ENCODE peak calls at places on chromosomes 11 and 22, in five cellular contexts. V is kidney, Q is HCT116, J is SK-N-SH, Z is H9. F is an unnamed sample.

GRCh38 chr11:101706541-101706940 is 122.7 kb upstream of the TRPC6 start:
- DNase-seq in V (no peak), Q (no peak), J (no peak), Z (no peak), F (no peak)

GRCh38 chr11:96105197-96105895 is 181.4 kb upstream of the MTMR2 start:
- DNase-seq in V (no peak), Q (no peak), J (no peak), Z (no peak), F (no peak)

GRCh38 chr11:122115520-122116343 is at the start of gene BLID:
- DNase-seq in V (no peak), Q (no peak), J (no peak), Z (peak), F (peak)

GRCh38 chr11:120168960-120169681 is 31.2 kb upstream of the TRIM29 start:
- DNase-seq in V (peak), Q (no peak), J (peak), Z (peak), F (no peak)

GRCh38 chr11:111776398-111777093 is 10.4 kb upstream of the PPP2R1B start:
- DNase-seq in V (no peak), Q (no peak), J (no peak), Z (no peak), F (peak)

GRCh38 chr11:79367844-79368243 is 73.0 kb downstream of the TENM4 start:
- DNase-seq in V (no peak), Q (no peak), J (no peak), Z (no peak), F (no peak)

GRCh38 chr22:30209642-30210041 is 36.9 kb downstream of the LIF start:
- DNase-seq in V (no peak), Q (no peak), J (no peak), Z (no peak), F (no peak)

GRCh38 chr22:24393012-24393559 is 34.3 kb upstream of the ADORA2A start:
- DNase-seq in V (no peak), Q (no peak), J (no peak), Z (no peak), F (no peak)

GRCh38 chr11:60080523-60080922 is 7.9 kb upstream of the MS4A2 start:
- DNase-seq in V (no peak), Q (no peak), J (no peak), Z (no peak), F (no peak)

GRCh38 chr11:17596310-17596669 is 49.2 kb downstream of the OTOG start:
- DNase-seq in V (peak), Q (no peak), J (no peak), Z (peak), F (no peak)

GRCh38 chr11:112958670-112959069 is 2.5 kb upstream of the NCAM1 start:
- DNase-seq in V (no peak), Q (no peak), J (no peak), Z (no peak), F (no peak)

GRCh38 chr11:59706518-59707285 is 6.9 kb downstream of the OR10V1 start:
- DNase-seq in V (no peak), Q (peak), J (no peak), Z (no peak), F (no peak)

GRCh38 chr11:92528051-92528450 is 303.4 kb downstream of the FAT3 start:
- DNase-seq in V (no peak), Q (no peak), J (no peak), Z (no peak), F (no peak)

GRCh38 chr11:65505434-65506315 is 6.8 kb downstream of the MALAT1 start:
- DNase-seq in V (peak), Q (no peak), J (no peak), Z (peak), F (peak)

GRCh38 chr11:122146475-122146874 is 30.5 kb upstream of the BLID start:
- DNase-seq in V (no peak), Q (peak), J (no peak), Z (no peak), F (no peak)

GRCh38 chr11:101127348-101127698 is 2.3 kb downstream of the PGR start:
- DNase-seq in V (peak), Q (no peak), J (no peak), Z (peak), F (no peak)

GRCh38 chr22:19181786-19182471 is 3.4 kb upstream of the SLC25A1 start:
- DNase-seq in V (no peak), Q (no peak), J (no peak), Z (no peak), F (no peak)

GRCh38 chr22:26066534-26066933 is 102.7 kb upstream of the SEZ6L start:
- DNase-seq in V (no peak), Q (no peak), J (no peak), Z (peak), F (no peak)

GRCh38 chr11:119612814-119613213 is 116.2 kb downstream of the NECTIN1 start:
- DNase-seq in V (no peak), Q (no peak), J (no peak), Z (no peak), F (no peak)

GRCh38 chr22:45638834-45639746 is 32.5 kb upstream of the ATXN10 start:
- DNase-seq in V (peak), Q (peak), J (no peak), Z (no peak), F (no peak)

GRCh38 chr22:46587067-46587471 is 33.1 kb upstream of the GRAMD4 start:
- DNase-seq in V (peak), Q (no peak), J (no peak), Z (peak), F (peak)

GRCh38 chr22:47674600-47674999 is 912.1 kb downstream of the TBC1D22A start:
- DNase-seq in V (no peak), Q (no peak), J (no peak), Z (no peak), F (no peak)

GRCh38 chr22:47681766-47682165 is 919.3 kb downstream of the TBC1D22A start:
- DNase-seq in V (no peak), Q (no peak), J (no peak), Z (no peak), F (no peak)

GRCh38 chr22:47678048-47678447 is 915.6 kb downstream of the TBC1D22A start:
- DNase-seq in V (no peak), Q (no peak), J (no peak), Z (no peak), F (no peak)

GRCh38 chr22:47676685-47677084 is 914.2 kb downstream of the TBC1D22A start:
- DNase-seq in V (no peak), Q (no peak), J (no peak), Z (no peak), F (no peak)

GRCh38 chr22:47678667-47679287 is 916.3 kb downstream of the TBC1D22A start:
- DNase-seq in V (no peak), Q (no peak), J (no peak), Z (peak), F (no peak)
- H3K9ac ChIP-seq in V (no peak), Q (no peak), J (no peak), Z (no peak), F (no peak)

GRCh38 chr22:22022255-22022840 is 39.8 kb upstream of the TOP3B start:
- DNase-seq in V (no peak), Q (no peak), J (no peak), Z (no peak), F (no peak)

GRCh38 chr22:22022977-22023534 is 40.5 kb upstream of the TOP3B start:
- DNase-seq in V (no peak), Q (no peak), J (no peak), Z (no peak), F (no peak)

GRCh38 chr22:22020425-22020852 is 37.9 kb upstream of the TOP3B start:
- DNase-seq in V (no peak), Q (no peak), J (no peak), Z (no peak), F (no peak)

GRCh38 chr22:22019659-22020424 is 37.3 kb upstream of the TOP3B start:
- DNase-seq in V (no peak), Q (no peak), J (no peak), Z (no peak), F (no peak)

DNA sequence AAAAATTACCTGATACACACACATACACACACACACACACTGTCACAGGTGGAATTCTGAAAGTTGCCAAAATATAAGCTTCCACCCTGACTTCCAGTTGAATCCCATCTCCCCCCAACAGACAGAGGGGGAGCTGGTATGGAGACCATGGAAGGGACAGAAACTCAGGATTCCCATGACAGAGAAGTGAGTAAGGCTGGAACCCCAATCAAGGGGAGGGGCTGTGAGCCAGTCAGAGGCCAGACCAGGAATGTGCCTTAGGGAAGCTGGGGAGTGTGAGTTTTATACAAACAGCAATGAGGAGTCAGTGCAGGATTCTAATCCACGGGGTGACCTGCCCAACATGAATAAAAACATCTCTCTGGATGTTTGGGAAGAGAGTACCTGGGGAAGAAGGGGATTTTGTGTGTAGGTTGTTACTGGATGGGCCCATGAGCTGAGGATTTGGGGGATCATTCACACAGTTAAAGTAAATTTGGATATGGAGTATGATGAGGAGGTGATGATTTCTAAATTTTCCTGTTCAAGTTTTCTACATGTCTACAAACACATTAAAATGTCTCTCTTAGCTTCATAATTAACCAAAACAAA is 38.7 kb upstream of the TOP3B start:
- DNase-seq in V (no peak), Q (no peak), J (no peak), Z (no peak), F (no peak)
- H3K9ac ChIP-seq in V (no peak), Q (no peak), J (no peak), Z (no peak), F (no peak)

GRCh38 chr11:3049430-3050243 is 7.6 kb downstream of the CARS1 start:
- DNase-seq in V (peak), Q (peak), J (peak), Z (no peak), F (peak)

GRCh38 chr11:3052567-3052966 is 4.7 kb downstream of the CARS1 start:
- DNase-seq in V (peak), Q (no peak), J (no peak), Z (no peak), F (peak)

GRCh38 chr11:3052109-3052479 is 5.1 kb downstream of the CARS1 start:
- DNase-seq in V (peak), Q (no peak), J (peak), Z (no peak), F (peak)

GRCh38 chr11:3050386-3051325 is 6.6 kb downstream of the CARS1 start:
- DNase-seq in V (peak), Q (no peak), J (no peak), Z (no peak), F (peak)

DNA sequence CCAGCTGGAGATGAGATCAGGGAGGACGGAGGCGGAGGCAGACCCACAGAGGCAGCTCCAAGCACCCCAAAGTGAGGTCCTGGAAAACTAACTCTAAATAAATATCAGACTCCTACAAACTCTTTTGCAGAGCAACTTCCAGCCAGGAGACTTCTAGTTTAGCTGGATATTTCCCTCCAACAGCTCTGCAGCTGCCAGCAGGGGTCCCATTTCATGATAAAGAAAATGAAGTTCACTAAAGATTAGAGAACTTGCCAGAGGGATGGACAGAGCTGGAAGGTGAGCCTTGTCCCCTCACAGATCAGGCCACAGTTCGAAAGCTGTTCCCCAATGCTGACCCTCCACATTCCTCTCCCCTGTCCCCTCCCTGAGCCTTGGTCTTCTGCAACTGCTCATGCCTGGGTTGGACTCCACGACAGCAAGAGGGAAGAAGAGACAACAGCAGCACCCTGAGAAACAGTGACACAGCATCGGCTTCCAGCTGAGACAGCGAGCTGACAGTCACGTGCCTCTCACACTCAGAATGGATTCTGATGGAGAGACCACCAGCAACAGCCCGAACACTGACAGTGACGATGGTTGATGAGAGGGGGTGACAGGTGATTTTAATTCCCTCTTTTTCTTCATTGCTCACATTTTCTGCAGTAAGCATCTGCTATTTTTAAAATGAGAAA is 5.7 kb downstream of the CARS1 start:
- DNase-seq in V (peak), Q (no peak), J (no peak), Z (no peak), F (peak)
- H3K9ac ChIP-seq in V (no peak), Q (no peak), J (no peak), Z (no peak), F (peak)

DNA sequence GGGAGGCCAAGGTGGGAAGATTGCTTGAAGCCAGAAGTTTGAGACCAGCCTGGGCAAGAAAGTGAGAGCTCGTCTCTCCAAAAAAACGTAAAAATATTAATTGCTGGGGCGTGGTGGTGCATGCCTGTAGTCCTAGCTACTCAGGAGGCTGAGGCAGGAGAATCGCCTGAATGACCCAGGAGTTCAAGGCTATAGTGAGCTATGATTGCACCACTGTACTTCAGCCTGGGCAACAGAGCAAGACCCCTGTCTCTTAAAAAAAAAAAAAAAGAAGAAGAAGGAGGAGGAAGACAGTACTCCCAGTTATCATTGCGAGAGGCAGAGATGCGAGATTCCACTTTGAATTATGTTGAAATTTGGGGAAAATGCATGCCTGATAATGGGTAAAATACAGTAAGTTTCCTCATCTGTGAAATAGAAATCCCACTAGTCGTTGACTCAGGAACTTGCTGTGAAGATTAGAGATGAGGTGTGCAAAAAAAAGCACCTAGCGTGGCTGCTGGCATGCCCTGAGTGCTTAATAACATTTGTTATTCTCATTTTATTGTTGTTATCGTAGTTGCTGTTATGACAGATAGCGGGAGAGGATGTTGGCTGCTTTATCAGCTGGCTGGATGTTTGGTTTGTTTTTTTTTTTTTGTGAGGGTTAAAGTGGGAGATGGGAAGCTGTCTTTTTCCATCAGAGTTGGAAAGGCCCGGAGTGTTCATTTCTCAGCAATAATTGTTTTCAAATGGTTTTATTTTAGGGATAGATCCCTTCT is 33.5 kb downstream of the BCR start:
- DNase-seq in V (no peak), Q (no peak), J (no peak), Z (no peak), F (no peak)
- H3K9ac ChIP-seq in V (no peak), Q (no peak), J (no peak), Z (no peak), F (no peak)

DNA sequence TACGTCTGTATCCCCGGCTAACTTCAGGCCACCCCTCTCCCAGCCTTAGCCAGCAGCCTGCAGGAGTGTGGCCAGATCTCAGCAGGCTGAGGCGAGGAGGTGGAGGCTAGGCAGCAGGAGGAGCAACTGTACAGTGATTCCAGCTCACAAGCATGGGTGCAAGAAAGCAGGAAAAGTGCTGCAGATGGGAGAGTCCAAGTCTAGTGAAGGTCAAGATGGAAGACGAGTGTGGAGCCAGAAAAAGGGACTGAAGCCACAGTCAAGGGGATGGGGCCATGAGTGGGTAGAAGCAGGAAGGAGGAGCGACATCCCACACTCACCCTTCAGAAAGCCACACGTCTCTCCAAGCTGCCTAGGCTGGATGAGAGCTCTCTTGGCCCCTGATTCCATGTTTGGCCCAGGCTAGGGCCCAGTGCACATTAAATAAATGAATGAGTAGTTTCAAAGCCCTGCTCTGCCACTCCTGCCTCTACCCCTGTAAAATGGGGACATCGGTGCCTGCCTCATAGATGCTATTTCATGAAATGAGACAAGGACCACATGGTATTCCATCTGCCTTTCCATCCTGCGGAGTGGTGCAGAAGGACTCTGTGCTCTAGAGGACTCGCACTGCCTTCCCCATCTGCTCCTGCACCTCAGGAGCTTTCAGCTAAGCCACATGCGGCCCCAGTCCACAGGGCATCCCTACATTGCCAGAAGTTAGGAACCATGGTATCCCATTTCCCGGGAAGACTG is 2.9 kb downstream of the YDJC start:
- DNase-seq in V (no peak), Q (no peak), J (no peak), Z (no peak), F (no peak)
- H3K9ac ChIP-seq in V (no peak), Q (no peak), J (no peak), Z (no peak), F (peak)

GRCh38 chr22:42321908-42322561 is 51.6 kb upstream of the TCF20 start:
- DNase-seq in V (no peak), Q (no peak), J (no peak), Z (no peak), F (no peak)
- H3K9ac ChIP-seq in V (no peak), Q (no peak), J (no peak), Z (no peak), F (no peak)

GRCh38 chr22:50724616-50725015 is 13.4 kb upstream of the ACR start:
- DNase-seq in V (peak), Q (no peak), J (no peak), Z (no peak), F (no peak)

GRCh38 chr22:50727678-50728522 is 10.1 kb upstream of the ACR start:
- DNase-seq in V (peak), Q (no peak), J (no peak), Z (no peak), F (no peak)

GRCh38 chr22:50726643-50727340 is 11.2 kb upstream of the ACR start:
- DNase-seq in V (peak), Q (no peak), J (no peak), Z (no peak), F (no peak)

GRCh38 chr22:50723991-50724390 is 14.0 kb upstream of the ACR start:
- DNase-seq in V (peak), Q (no peak), J (no peak), Z (no peak), F (peak)

DNA sequence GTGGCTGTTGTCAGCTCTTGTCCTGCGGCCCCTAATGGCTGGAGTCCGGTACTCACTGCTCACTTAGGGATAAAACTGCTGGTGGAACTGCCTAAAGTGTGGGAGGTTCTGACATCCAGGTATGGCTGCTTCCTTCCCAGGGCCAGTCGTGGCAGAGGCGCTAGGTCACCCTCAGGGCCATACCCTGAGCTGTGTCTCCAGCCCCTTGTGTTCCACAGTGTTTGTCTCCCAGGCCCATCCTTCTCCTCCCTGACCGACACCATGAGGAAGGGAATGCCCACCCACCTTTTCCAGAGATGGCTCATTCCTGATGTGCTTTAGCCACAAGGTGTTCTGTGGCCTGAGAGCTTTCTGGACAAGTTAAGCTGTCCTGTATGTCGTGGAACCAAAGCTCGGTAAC is 12.4 kb upstream of the ACR start:
- DNase-seq in V (peak), Q (no peak), J (no peak), Z (no peak), F (no peak)
- H3K9ac ChIP-seq in V (no peak), Q (no peak), J (no peak), Z (no peak), F (no peak)